ENCODE peak calls at places on chromosomes 12 and 14, in seven cellular contexts. One of them, this sample, is unnamed.

GRCh38 chr12:56086096-56086495 is 6.1 kb downstream of the ERBB3 start:
- DNase-seq in CD8-positive, alpha-beta T cell: no peak
- DNase-seq in pancreas: no peak
- DNase-seq in ovary: no peak
- DNase-seq in T-helper 2 cell: no peak
- DNase-seq in AG09319: no peak
- DNase-seq in T1000: no peak
- DNase-seq in this sample: no peak

GRCh38 chr14:30077946-30078345 is 150.3 kb upstream of the PRKD1 start:
- DNase-seq in CD8-positive, alpha-beta T cell: no peak
- DNase-seq in pancreas: no peak
- DNase-seq in ovary: no peak
- DNase-seq in T-helper 2 cell: no peak
- DNase-seq in AG09319: peak
- DNase-seq in T1000: no peak
- DNase-seq in this sample: no peak

GRCh38 chr14:53516261-53516774 is 363.2 kb upstream of the DDHD1 start:
- DNase-seq in CD8-positive, alpha-beta T cell: no peak
- DNase-seq in pancreas: no peak
- DNase-seq in ovary: no peak
- DNase-seq in T-helper 2 cell: no peak
- DNase-seq in AG09319: peak
- DNase-seq in T1000: peak
- DNase-seq in this sample: peak

GRCh38 chr14:39218171-39218769 is 15.4 kb upstream of the MIA2 start:
- DNase-seq in CD8-positive, alpha-beta T cell: no peak
- DNase-seq in pancreas: no peak
- DNase-seq in ovary: no peak
- DNase-seq in T-helper 2 cell: no peak
- DNase-seq in AG09319: no peak
- DNase-seq in T1000: no peak
- DNase-seq in this sample: no peak

GRCh38 chr12:116174904-116175303 is 102.6 kb downstream of the MED13L start:
- DNase-seq in CD8-positive, alpha-beta T cell: no peak
- DNase-seq in pancreas: no peak
- DNase-seq in ovary: no peak
- DNase-seq in T-helper 2 cell: no peak
- DNase-seq in AG09319: no peak
- DNase-seq in T1000: no peak
- DNase-seq in this sample: no peak

GRCh38 chr12:40515041-40515825 is 177.0 kb upstream of the CNTN1 start:
- DNase-seq in CD8-positive, alpha-beta T cell: no peak
- DNase-seq in pancreas: no peak
- DNase-seq in ovary: no peak
- DNase-seq in T-helper 2 cell: no peak
- DNase-seq in AG09319: no peak
- DNase-seq in T1000: no peak
- DNase-seq in this sample: no peak

GRCh38 chr14:101821528-101821927 is 60.0 kb downstream of the PPP2R5C start:
- DNase-seq in CD8-positive, alpha-beta T cell: peak
- DNase-seq in pancreas: no peak
- DNase-seq in ovary: no peak
- DNase-seq in T-helper 2 cell: no peak
- DNase-seq in AG09319: no peak
- DNase-seq in T1000: no peak
- DNase-seq in this sample: no peak

GRCh38 chr12:53299101-53299453 is 418 bp upstream of the MYG1 start:
- DNase-seq in CD8-positive, alpha-beta T cell: no peak
- DNase-seq in pancreas: no peak
- DNase-seq in ovary: no peak
- DNase-seq in T-helper 2 cell: no peak
- DNase-seq in AG09319: no peak
- DNase-seq in T1000: peak
- DNase-seq in this sample: peak

GRCh38 chr12:123532021-123532420 is 1.5 kb downstream of the RILPL1 start:
- DNase-seq in CD8-positive, alpha-beta T cell: no peak
- DNase-seq in pancreas: no peak
- DNase-seq in ovary: no peak
- DNase-seq in T-helper 2 cell: no peak
- DNase-seq in AG09319: no peak
- DNase-seq in T1000: no peak
- DNase-seq in this sample: no peak

GRCh38 chr14:22882529-22883190 is 362 bp upstream of the REM2 start:
- DNase-seq in CD8-positive, alpha-beta T cell: peak
- DNase-seq in pancreas: no peak
- DNase-seq in ovary: peak
- DNase-seq in T-helper 2 cell: no peak
- DNase-seq in AG09319: no peak
- DNase-seq in T1000: peak
- DNase-seq in this sample: peak

GRCh38 chr14:89176090-89176757 is 240.8 kb downstream of the FOXN3 start:
- DNase-seq in CD8-positive, alpha-beta T cell: no peak
- DNase-seq in pancreas: no peak
- DNase-seq in ovary: no peak
- DNase-seq in T-helper 2 cell: no peak
- DNase-seq in AG09319: no peak
- DNase-seq in T1000: no peak
- DNase-seq in this sample: no peak

GRCh38 chr12:100484178-100484886 is 10.7 kb downstream of the NR1H4 start:
- DNase-seq in CD8-positive, alpha-beta T cell: no peak
- DNase-seq in pancreas: no peak
- DNase-seq in ovary: no peak
- DNase-seq in T-helper 2 cell: no peak
- DNase-seq in AG09319: no peak
- DNase-seq in T1000: no peak
- DNase-seq in this sample: peak

GRCh38 chr12:61254225-61254624 is 1006.0 kb upstream of the USP15 start:
- DNase-seq in CD8-positive, alpha-beta T cell: no peak
- DNase-seq in pancreas: no peak
- DNase-seq in ovary: no peak
- DNase-seq in T-helper 2 cell: no peak
- DNase-seq in AG09319: no peak
- DNase-seq in T1000: no peak
- DNase-seq in this sample: no peak

GRCh38 chr14:61469771-61470170 is 148.4 kb downstream of the PRKCH start:
- DNase-seq in CD8-positive, alpha-beta T cell: no peak
- DNase-seq in pancreas: no peak
- DNase-seq in ovary: no peak
- DNase-seq in T-helper 2 cell: no peak
- DNase-seq in AG09319: no peak
- DNase-seq in T1000: no peak
- DNase-seq in this sample: no peak

GRCh38 chr12:48777501-48778400 is 11.1 kb downstream of the ADCY6 start:
- DNase-seq in CD8-positive, alpha-beta T cell: no peak
- DNase-seq in pancreas: no peak
- DNase-seq in ovary: no peak
- DNase-seq in T-helper 2 cell: no peak
- DNase-seq in AG09319: no peak
- DNase-seq in T1000: no peak
- DNase-seq in this sample: no peak

GRCh38 chr14:104296388-104297312 is 158.3 kb downstream of the KIF26A start:
- DNase-seq in CD8-positive, alpha-beta T cell: no peak
- DNase-seq in pancreas: peak
- DNase-seq in ovary: peak
- DNase-seq in T-helper 2 cell: no peak
- DNase-seq in AG09319: no peak
- DNase-seq in T1000: no peak
- DNase-seq in this sample: no peak

GRCh38 chr14:40574780-40575179 is 1031.9 kb upstream of the LRFN5 start:
- DNase-seq in CD8-positive, alpha-beta T cell: no peak
- DNase-seq in pancreas: no peak
- DNase-seq in ovary: no peak
- DNase-seq in T-helper 2 cell: no peak
- DNase-seq in AG09319: no peak
- DNase-seq in T1000: no peak
- DNase-seq in this sample: no peak

GRCh38 chr14:54566410-54567223 is at the start of gene SAMD4A:
- DNase-seq in CD8-positive, alpha-beta T cell: peak
- DNase-seq in pancreas: peak
- DNase-seq in ovary: peak
- DNase-seq in T-helper 2 cell: peak
- DNase-seq in AG09319: peak
- DNase-seq in T1000: peak
- DNase-seq in this sample: peak

GRCh38 chr12:54463034-54463433 is 10.4 kb downstream of the GTSF1 start:
- DNase-seq in CD8-positive, alpha-beta T cell: no peak
- DNase-seq in pancreas: no peak
- DNase-seq in ovary: no peak
- DNase-seq in T-helper 2 cell: no peak
- DNase-seq in AG09319: peak
- DNase-seq in T1000: no peak
- DNase-seq in this sample: peak

GRCh38 chr14:93980464-93981201 is 4.3 kb upstream of the ASB2 start:
- DNase-seq in CD8-positive, alpha-beta T cell: no peak
- DNase-seq in pancreas: peak
- DNase-seq in ovary: no peak
- DNase-seq in T-helper 2 cell: no peak
- DNase-seq in AG09319: no peak
- DNase-seq in T1000: no peak
- DNase-seq in this sample: no peak

GRCh38 chr12:32301216-32301615 is 98.1 kb upstream of the FGD4 start:
- DNase-seq in CD8-positive, alpha-beta T cell: no peak
- DNase-seq in pancreas: no peak
- DNase-seq in ovary: no peak
- DNase-seq in T-helper 2 cell: no peak
- DNase-seq in AG09319: no peak
- DNase-seq in T1000: no peak
- DNase-seq in this sample: no peak

GRCh38 chr12:106459534-106459933 is 102.0 kb downstream of the POLR3B start:
- DNase-seq in CD8-positive, alpha-beta T cell: no peak
- DNase-seq in pancreas: no peak
- DNase-seq in ovary: no peak
- DNase-seq in T-helper 2 cell: no peak
- DNase-seq in AG09319: no peak
- DNase-seq in T1000: no peak
- DNase-seq in this sample: no peak

GRCh38 chr12:127809236-127809635 is 457.7 kb upstream of the TMEM132C start:
- DNase-seq in CD8-positive, alpha-beta T cell: no peak
- DNase-seq in pancreas: no peak
- DNase-seq in ovary: no peak
- DNase-seq in T-helper 2 cell: no peak
- DNase-seq in AG09319: peak
- DNase-seq in T1000: no peak
- DNase-seq in this sample: peak

GRCh38 chr12:104171785-104172563 is 34.0 kb upstream of the NFYB start:
- DNase-seq in CD8-positive, alpha-beta T cell: no peak
- DNase-seq in pancreas: no peak
- DNase-seq in ovary: no peak
- DNase-seq in T-helper 2 cell: no peak
- DNase-seq in AG09319: no peak
- DNase-seq in T1000: no peak
- DNase-seq in this sample: no peak

GRCh38 chr14:100078997-100079561 is 13.9 kb downstream of the EVL start:
- DNase-seq in CD8-positive, alpha-beta T cell: peak
- DNase-seq in pancreas: no peak
- DNase-seq in ovary: no peak
- DNase-seq in T-helper 2 cell: peak
- DNase-seq in AG09319: no peak
- DNase-seq in T1000: peak
- DNase-seq in this sample: peak

GRCh38 chr14:76829650-76830421 is 3.6 kb downstream of the LRRC74A start:
- DNase-seq in CD8-positive, alpha-beta T cell: no peak
- DNase-seq in pancreas: peak
- DNase-seq in ovary: no peak
- DNase-seq in T-helper 2 cell: no peak
- DNase-seq in AG09319: no peak
- DNase-seq in T1000: no peak
- DNase-seq in this sample: no peak

This sample was measured in brain microvascular endothelial cell.